ENCODE peak calls at places on chromosome 3, in ten cellular contexts. R, N, M, Q, V, I, Z, S, W and K are unnamed samples.

GRCh38 chr3:42647821-42648459 is 5.6 kb upstream of the ZBTB47 start:
- DNase-seq in R (no peak), N (no peak), M (no peak), Q (no peak), V (no peak), I (no peak), Z (no peak), S (no peak), W (peak), K (no peak)

GRCh38 chr3:134077649-134078081 is 47.9 kb upstream of the SLCO2A1 start:
- DNase-seq in R (no peak), N (no peak), M (peak), Q (no peak), V (no peak), I (no peak), Z (no peak), S (no peak), W (peak), K (no peak)

GRCh38 chr3:65828706-65829105 is 210.0 kb downstream of the MAGI1 start:
- DNase-seq in R (no peak), N (no peak), M (no peak), Q (no peak), V (no peak), I (no peak), Z (peak), S (no peak), W (no peak), K (no peak)

GRCh38 chr3:171284308-171285075 is 175.7 kb downstream of the TNIK start:
- DNase-seq in R (peak), N (no peak), M (no peak), Q (peak), V (no peak), I (peak), Z (peak), S (peak), W (no peak), K (peak)

GRCh38 chr3:12442654-12443501 is 41.4 kb upstream of the TSEN2 start:
- DNase-seq in R (no peak), N (no peak), M (no peak), Q (no peak), V (no peak), I (peak), Z (no peak), S (no peak), W (no peak), K (no peak)

GRCh38 chr3:67809370-67809935 is 155.0 kb upstream of the SUCLG2 start:
- DNase-seq in R (no peak), N (no peak), M (no peak), Q (no peak), V (no peak), I (no peak), Z (no peak), S (no peak), W (no peak), K (no peak)

GRCh38 chr3:109702252-109702651 is 364.9 kb upstream of the DPPA4 start:
- DNase-seq in R (peak), N (no peak), M (no peak), Q (no peak), V (no peak), I (no peak), Z (peak), S (peak), W (no peak), K (peak)

GRCh38 chr3:169822540-169822939 is 9.8 kb upstream of the LRRC34 start:
- DNase-seq in R (no peak), N (no peak), M (no peak), Q (no peak), V (no peak), I (no peak), Z (no peak), S (no peak), W (no peak), K (no peak)

GRCh38 chr3:173977747-173978146 is 580.2 kb downstream of the NLGN1 start:
- DNase-seq in R (no peak), N (no peak), M (no peak), Q (no peak), V (no peak), I (no peak), Z (peak), S (no peak), W (no peak), K (no peak)

GRCh38 chr3:65230251-65231140 is 542.7 kb upstream of the ADAMTS9 start:
- DNase-seq in R (no peak), N (no peak), M (peak), Q (no peak), V (no peak), I (no peak), Z (no peak), S (no peak), W (no peak), K (no peak)

GRCh38 chr3:181726351-181727121 is 14.8 kb downstream of the SOX2 start:
- DNase-seq in R (peak), N (no peak), M (peak), Q (no peak), V (no peak), I (no peak), Z (no peak), S (no peak), W (peak), K (no peak)

GRCh38 chr3:125129512-125129962 is 73.7 kb upstream of the HEG1 start:
- DNase-seq in R (no peak), N (no peak), M (peak), Q (peak), V (no peak), I (no peak), Z (peak), S (no peak), W (no peak), K (no peak)

DNA sequence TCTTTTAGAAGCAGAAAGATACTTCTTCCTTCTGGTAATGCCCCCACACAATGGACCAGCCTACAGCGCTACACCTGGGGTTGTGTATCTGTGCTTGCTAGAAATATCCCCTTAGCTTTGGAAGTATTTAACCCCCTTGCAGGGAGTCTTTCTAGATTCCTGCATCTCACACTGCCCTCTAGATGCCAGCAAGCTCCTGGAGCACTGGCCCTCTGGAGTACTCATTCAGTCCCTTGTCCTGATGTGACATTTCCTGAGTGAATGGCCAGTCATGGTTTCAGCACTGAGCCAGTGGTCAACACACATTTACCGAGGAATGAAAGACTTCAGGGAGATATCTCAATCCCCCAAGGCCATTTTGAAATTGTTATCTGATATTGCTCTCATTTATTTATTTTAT is 30.5 kb upstream of the RBP2 start:
- DNase-seq in R (no peak), N (no peak), M (no peak), Q (no peak), V (no peak), I (no peak), Z (no peak), S (no peak), W (no peak), K (no peak)
- TF ChIP-seq CTCF in R (no peak), N (no peak), M (peak), Q (no peak), V (no peak), I (no peak), Z (no peak), S (no peak), W (peak), K (peak)

DNA sequence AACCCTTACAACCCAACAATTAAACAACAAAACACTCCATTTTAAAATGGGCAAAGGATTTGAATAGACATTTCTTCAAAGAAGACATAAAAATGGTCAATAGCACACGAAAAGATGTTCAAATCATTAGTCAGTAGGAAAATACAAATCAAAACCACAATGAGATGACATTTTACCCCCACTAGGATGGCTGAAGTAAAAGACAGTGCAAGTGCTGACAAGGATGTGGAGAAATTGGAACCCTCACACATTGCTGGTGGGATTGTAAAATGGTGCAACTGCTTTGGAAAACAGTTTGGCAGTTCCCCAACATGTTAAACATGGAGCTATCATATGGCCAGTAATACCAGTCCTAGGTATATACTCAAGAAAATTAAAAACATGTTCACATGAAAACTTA is 11.6 kb downstream of the GALNT15 start:
- DNase-seq in R (no peak), N (no peak), M (no peak), Q (no peak), V (no peak), I (no peak), Z (no peak), S (no peak), W (no peak), K (no peak)
- TF ChIP-seq CTCF in R (no peak), N (no peak), M (no peak), Q (no peak), V (no peak), I (no peak), Z (no peak), S (no peak), W (no peak), K (no peak)

GRCh38 chr3:33023176-33024136 is 72.0 kb downstream of the CCR4 start:
- DNase-seq in R (no peak), N (no peak), M (no peak), Q (no peak), V (no peak), I (no peak), Z (no peak), S (peak), W (no peak), K (no peak)
- TF ChIP-seq CTCF in R (no peak), N (no peak), M (no peak), Q (no peak), V (no peak), I (no peak), Z (no peak), S (peak), W (no peak), K (no peak)

GRCh38 chr3:77825045-77825827 is 785.3 kb downstream of the ROBO2 start:
- DNase-seq in R (no peak), N (no peak), M (peak), Q (peak), V (no peak), I (no peak), Z (peak), S (no peak), W (no peak), K (no peak)
- TF ChIP-seq CTCF in R (no peak), N (no peak), M (no peak), Q (no peak), V (no peak), I (no peak), Z (no peak), S (no peak), W (no peak), K (no peak)